ENCODE peak calls at places on chromosomes 6 and 20, in four cellular contexts. C, A, M and D are unnamed samples.

GRCh38 chr6:43481075-43481474 is 3.7 kb downstream of the TJAP1 start:
- ATAC-seq in M (no peak), C (no peak), A (peak; percentile 29), D (no peak)

GRCh38 chr6:2542858-2543218 is 207.9 kb downstream of the MYLK4 start:
- ATAC-seq in C (peak; percentile 80), A (peak; percentile 99), M (peak; percentile 87), D (no peak)

GRCh38 chr20:3046677-3047462 is 1.0 kb downstream of the MRPS26 start:
- ATAC-seq in C (no peak), A (no peak), M (peak; percentile 3), D (no peak)

GRCh38 chr6:155523821-155524238 is 68.2 kb upstream of the NOX3 start:
- ATAC-seq in M (no peak), C (no peak), A (no peak), D (no peak)

GRCh38 chr20:17849901-17850673 is 118.5 kb downstream of the SNX5 start:
- ATAC-seq in A (no peak), C (peak; percentile 92), M (no peak), D (peak; percentile 92)

GRCh38 chr20:2108987-2109386 is 7.4 kb downstream of the STK35 start:
- ATAC-seq in C (peak; percentile 56), A (no peak), M (peak; percentile 20), D (peak; percentile 77)

GRCh38 chr6:155690820-155691219 is 235.2 kb upstream of the NOX3 start:
- ATAC-seq in C (no peak), M (no peak), A (no peak), D (peak; percentile 89)

GRCh38 chr20:38255389-38255788 is 5.1 kb downstream of the KIAA1755 start:
- ATAC-seq in M (no peak), C (peak; percentile 39), A (no peak), D (no peak)

GRCh38 chr20:61130156-61130555 is 121.9 kb upstream of the CDH4 start:
- ATAC-seq in M (no peak), C (no peak), A (no peak), D (no peak)

GRCh38 chr6:137216875-137217553 is 2.2 kb downstream of the IFNGR1 start:
- ATAC-seq in A (no peak), M (peak; percentile 21), C (no peak), D (no peak)

GRCh38 chr20:25129908-25130307 is 48.0 kb upstream of the VSX1 start:
- ATAC-seq in A (no peak), M (peak; percentile 67), C (no peak), D (no peak)

GRCh38 chr6:118504611-118505010 is 43.5 kb upstream of the PLN start:
- ATAC-seq in A (no peak), C (no peak), M (no peak), D (no peak)

GRCh38 chr6:63556369-63556768 is 15.9 kb upstream of the LOC128125822 start:
- ATAC-seq in M (no peak), C (no peak), A (no peak), D (no peak)

GRCh38 chr6:132464538-132465256 is 48.2 kb downstream of the STX7 start:
- ATAC-seq in A (no peak), M (peak; percentile 70), C (no peak), D (no peak)

GRCh38 chr6:131918650-131919355 is 32.4 kb downstream of the CCN2 start:
- ATAC-seq in A (no peak), C (no peak), M (no peak), D (no peak)

GRCh38 chr20:49215232-49215631 is 4.0 kb upstream of the DDX27 start:
- ATAC-seq in C (no peak), A (no peak), M (no peak), D (no peak)

GRCh38 chr20:54691335-54691734 is 215.9 kb downstream of the DOK5 start:
- ATAC-seq in A (no peak), C (no peak), M (no peak), D (no peak)

GRCh38 chr6:11876934-11877433 is 98.4 kb upstream of the ADTRP start:
- ATAC-seq in A (no peak), C (no peak), M (no peak), D (no peak)

GRCh38 chr6:106027760-106028159 is 58.4 kb upstream of the PRDM1 start:
- ATAC-seq in M (no peak), A (no peak), C (no peak), D (no peak)

GRCh38 chr20:53707341-53708102 is 113.9 kb upstream of the ZNF217 start:
- ATAC-seq in A (no peak), C (peak; percentile 87), M (no peak), D (no peak)

GRCh38 chr6:170099387-170099786 is 191.5 kb downstream of the DLL1 start:
- ATAC-seq in C (no peak), M (no peak), A (no peak), D (no peak)

GRCh38 chr6:146594495-146594894 is 4.3 kb upstream of the ADGB start:
- ATAC-seq in M (no peak), A (no peak), C (peak; percentile 58), D (no peak)

GRCh38 chr20:48630342-48631075 is 197.3 kb downstream of the PREX1 start:
- ATAC-seq in A (peak; percentile 70), C (no peak), M (peak; percentile 49), D (no peak)

GRCh38 chr6:37622639-37623038 is 75.0 kb downstream of the MDGA1 start:
- ATAC-seq in A (no peak), C (no peak), M (no peak), D (no peak)

GRCh38 chr20:13430346-13431002 is 208.3 kb downstream of the TASP1 start:
- ATAC-seq in C (no peak), A (no peak), M (peak; percentile 85), D (no peak)

GRCh38 chr6:65126667-65127066 is 580.4 kb downstream of the EYS start:
- ATAC-seq in C (no peak), M (no peak), A (no peak), D (no peak)

GRCh38 chr6:148857817-148858390 is 111.1 kb downstream of the UST start:
- ATAC-seq in A (no peak), M (no peak), C (no peak), D (no peak)

GRCh38 chr6:152399409-152399808 is 237.8 kb downstream of the SYNE1 start:
- ATAC-seq in C (peak; percentile 53), A (no peak), M (no peak), D (peak; percentile 62)

GRCh38 chr6:31871068-31871659 is 7.6 kb downstream of the SLC44A4 start:
- ATAC-seq in A (peak; percentile 14), C (no peak), M (peak; percentile 31), D (no peak)

GRCh38 chr6:82068721-82069120 is 178.8 kb downstream of the IBTK start:
- ATAC-seq in M (no peak), C (no peak), A (no peak), D (no peak)

DNA sequence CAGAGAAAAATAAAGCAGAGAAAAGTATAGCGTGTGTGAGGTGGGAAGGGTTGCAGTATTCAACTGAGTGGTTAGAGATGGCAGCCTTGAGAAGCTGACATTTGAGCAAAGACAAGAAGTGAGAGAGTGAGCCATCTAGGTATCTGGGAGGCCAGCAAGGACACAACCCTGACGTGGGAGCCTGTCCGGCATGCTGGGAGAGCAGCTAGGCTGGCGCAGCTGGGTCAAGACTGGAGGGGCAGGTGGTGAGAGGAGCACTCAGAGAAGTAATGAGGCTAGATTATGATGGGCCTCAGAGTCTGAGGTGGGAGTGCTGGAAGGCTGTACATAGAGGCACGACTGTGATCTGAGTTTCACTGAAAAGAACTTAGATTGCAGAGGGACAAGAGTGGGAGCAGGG is 12.9 kb downstream of the TTPAL start:
- ATAC-seq in C (no peak), M (no peak), A (no peak), D (no peak)
- H3K36me3 ChIP-seq in C (peaks cover 38% of the 10 kb centered on the region), M (peaks cover 56% of the 10 kb centered on the region), A (peaks cover 72% of the 10 kb centered on the region), D (no peaks in the 10 kb centered on the region)

DNA sequence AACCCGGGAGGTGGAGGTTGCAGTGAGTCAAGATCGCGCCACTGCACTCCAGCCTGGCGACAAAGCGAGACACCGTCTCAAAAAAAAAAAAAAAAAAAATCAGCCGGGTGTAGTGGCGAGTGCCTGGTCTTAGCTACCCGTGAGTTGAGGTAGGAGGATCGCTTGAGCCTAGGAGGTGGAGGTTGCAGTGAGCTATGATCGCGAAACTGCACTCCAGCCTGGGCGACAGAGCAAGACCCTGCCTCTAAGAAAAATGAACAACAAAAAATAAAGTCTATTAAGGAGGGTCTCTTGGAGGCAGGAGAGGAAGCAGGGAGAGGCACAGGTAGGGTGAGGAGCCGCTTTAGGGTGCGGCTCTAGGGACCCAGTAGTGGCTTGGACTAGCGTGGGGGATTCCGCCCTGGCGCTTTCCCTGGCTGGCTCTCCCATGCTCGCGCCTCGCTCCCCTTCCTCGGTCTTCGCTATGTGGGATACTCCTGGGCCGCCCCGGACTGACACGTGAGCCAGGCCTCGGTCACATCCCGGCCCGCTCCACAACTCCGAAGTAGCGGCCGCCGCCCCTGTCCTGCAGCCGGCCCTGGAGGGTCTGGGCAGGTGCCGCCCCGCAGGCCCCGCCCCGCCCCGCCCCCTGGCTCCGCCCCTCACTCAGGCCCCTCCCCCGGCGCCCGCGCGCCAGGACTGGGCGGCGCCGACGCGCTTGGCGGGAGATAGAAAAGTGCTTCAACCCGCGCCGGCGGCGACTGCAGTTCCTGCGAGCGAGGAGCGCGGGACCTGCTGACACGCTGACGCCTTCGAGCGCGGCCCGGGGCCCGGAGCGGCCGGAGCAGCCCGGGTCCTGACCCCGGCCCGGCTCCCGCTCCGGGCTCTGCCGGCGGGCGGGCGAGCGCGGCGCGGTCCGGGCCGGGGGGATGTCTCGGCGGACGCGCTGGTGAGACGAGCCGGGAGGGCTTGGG is at the start of gene MYBL2:
- ATAC-seq in C (peak; percentile 91), M (peak; percentile 92), A (peak; percentile 93), D (peak; percentile 41)
- TF ChIP-seq POLR2A in C (no peak), M (peak; percentile 84), A (no peak), D (no peak)

GRCh38 chr6:83226517-83226916 is 33.4 kb downstream of the RWDD2A start:
- ATAC-seq in C (no peak), M (no peak), A (no peak), D (no peak)

GRCh38 chr6:83216806-83217205 is 23.6 kb downstream of the RWDD2A start:
- ATAC-seq in A (no peak), C (no peak), M (no peak), D (no peak)

GRCh38 chr6:83221886-83222479 is 28.8 kb downstream of the RWDD2A start:
- ATAC-seq in A (peak; percentile 64), M (no peak), C (peak; percentile 42), D (no peak)

GRCh38 chr6:83220121-83220520 is 27.0 kb downstream of the RWDD2A start:
- ATAC-seq in M (no peak), A (no peak), C (no peak), D (no peak)

DNA sequence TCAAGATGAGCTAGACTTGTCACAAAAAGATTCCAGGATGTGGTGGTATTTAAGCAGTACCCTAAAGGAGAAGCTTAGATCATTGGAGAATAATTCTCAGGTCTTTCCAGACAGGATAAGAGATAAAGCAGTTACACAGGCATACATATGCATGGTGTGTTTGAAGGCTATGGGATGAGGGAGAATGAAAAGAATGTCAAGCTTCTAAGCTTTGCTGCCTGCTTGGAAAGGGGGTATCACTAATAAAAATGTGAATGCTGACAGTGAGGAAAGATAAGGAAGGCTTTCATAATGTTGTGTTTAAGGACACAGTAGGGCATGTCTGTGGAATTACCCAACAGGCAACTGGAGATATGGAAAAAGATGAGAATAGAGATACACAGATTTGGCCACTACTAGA is 28.1 kb downstream of the RWDD2A start:
- ATAC-seq in A (no peak), C (no peak), M (no peak), D (no peak)
- TF ChIP-seq EP300 in A (no peak), C (no peak), M (no peak), D (no peak)

DNA sequence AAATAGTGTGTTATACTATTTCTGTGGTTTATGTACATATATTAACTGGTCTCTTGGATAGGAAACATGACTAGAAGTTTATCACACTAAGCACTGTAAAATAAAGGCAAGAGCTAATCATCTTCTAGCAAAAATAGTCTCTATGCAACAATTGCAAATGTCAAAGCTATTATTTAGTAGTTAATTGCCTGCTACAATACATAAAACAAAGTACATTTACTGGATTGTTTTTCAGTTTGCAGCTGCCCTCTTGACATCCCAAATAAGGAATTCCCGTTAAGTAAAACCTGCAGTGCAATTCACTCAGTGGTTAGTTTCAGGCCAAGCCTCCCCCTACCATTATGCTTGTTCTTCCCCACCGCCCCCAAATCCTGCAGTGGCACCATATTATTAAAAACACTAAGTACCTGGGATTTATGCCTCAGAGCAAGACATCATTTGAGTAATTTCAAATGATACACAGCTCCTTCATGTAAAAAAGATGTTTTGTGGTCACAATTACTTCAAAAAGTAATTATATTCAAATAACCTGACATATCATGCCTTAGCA is 1.6 kb upstream of the ATP5F1E start:
- ATAC-seq in C (no peak), A (no peak), M (no peak), D (no peak)
- H3K36me3 ChIP-seq in C (peaks cover 29% of the 10 kb centered on the region), A (peaks cover 88% of the 10 kb centered on the region), M (peaks cover 13% of the 10 kb centered on the region), D (peaks cover 4% of the 10 kb centered on the region)